ENCODE peak calls at places on chromosomes 11 and 22, in six cellular contexts. One of them, this sample, is unnamed.

GRCh38 chr11:1299621-1300020 is 9.8 kb downstream of the TOLLIP start:
- DNase-seq in keratinocyte: no peak
- DNase-seq in AG08396: no peak
- DNase-seq in DMS 273 treated with DMSO at 0.1 percent for 48 hours: no peak
- DNase-seq in activated T-cell treated with anti-CD3 and anti-CD28 coated beads, Interleukin-2, amount 50 U/mL, for 72 hours: no peak
- DNase-seq in stimulated activated CD8-positive, alpha-beta memory T cell treated with anti-CD3 and anti-CD28 coated beads, Interleukin-2, amount 100 ng/mL, for 48 hours: no peak
- DNase-seq in this sample: no peak

GRCh38 chr11:114447892-114448291 is 8.6 kb downstream of the REXO2 start:
- DNase-seq in keratinocyte: no peak
- DNase-seq in AG08396: peak
- DNase-seq in DMS 273 treated with DMSO at 0.1 percent for 48 hours: no peak
- DNase-seq in activated T-cell treated with anti-CD3 and anti-CD28 coated beads, Interleukin-2, amount 50 U/mL, for 72 hours: no peak
- DNase-seq in stimulated activated CD8-positive, alpha-beta memory T cell treated with anti-CD3 and anti-CD28 coated beads, Interleukin-2, amount 100 ng/mL, for 48 hours: no peak
- DNase-seq in this sample: no peak

GRCh38 chr11:1836011-1836945 is 1.5 kb downstream of the SYT8 start:
- DNase-seq in keratinocyte: no peak
- DNase-seq in AG08396: no peak
- DNase-seq in DMS 273 treated with DMSO at 0.1 percent for 48 hours: no peak
- DNase-seq in activated T-cell treated with anti-CD3 and anti-CD28 coated beads, Interleukin-2, amount 50 U/mL, for 72 hours: no peak
- DNase-seq in stimulated activated CD8-positive, alpha-beta memory T cell treated with anti-CD3 and anti-CD28 coated beads, Interleukin-2, amount 100 ng/mL, for 48 hours: no peak
- DNase-seq in this sample: no peak

GRCh38 chr11:76655466-76656086 is 15.0 kb downstream of the LRRC32 start:
- DNase-seq in keratinocyte: no peak
- DNase-seq in AG08396: no peak
- DNase-seq in DMS 273 treated with DMSO at 0.1 percent for 48 hours: no peak
- DNase-seq in activated T-cell treated with anti-CD3 and anti-CD28 coated beads, Interleukin-2, amount 50 U/mL, for 72 hours: no peak
- DNase-seq in stimulated activated CD8-positive, alpha-beta memory T cell treated with anti-CD3 and anti-CD28 coated beads, Interleukin-2, amount 100 ng/mL, for 48 hours: no peak
- DNase-seq in this sample: no peak

GRCh38 chr11:46006418-46007070 is 84.1 kb downstream of the LARGE2 start:
- DNase-seq in keratinocyte: no peak
- DNase-seq in AG08396: peak
- DNase-seq in DMS 273 treated with DMSO at 0.1 percent for 48 hours: peak
- DNase-seq in activated T-cell treated with anti-CD3 and anti-CD28 coated beads, Interleukin-2, amount 50 U/mL, for 72 hours: peak
- DNase-seq in stimulated activated CD8-positive, alpha-beta memory T cell treated with anti-CD3 and anti-CD28 coated beads, Interleukin-2, amount 100 ng/mL, for 48 hours: no peak
- DNase-seq in this sample: peak

GRCh38 chr22:35422936-35423335 is 23.0 kb downstream of the MCM5 start:
- DNase-seq in keratinocyte: no peak
- DNase-seq in AG08396: no peak
- DNase-seq in DMS 273 treated with DMSO at 0.1 percent for 48 hours: no peak
- DNase-seq in activated T-cell treated with anti-CD3 and anti-CD28 coated beads, Interleukin-2, amount 50 U/mL, for 72 hours: no peak
- DNase-seq in stimulated activated CD8-positive, alpha-beta memory T cell treated with anti-CD3 and anti-CD28 coated beads, Interleukin-2, amount 100 ng/mL, for 48 hours: no peak
- DNase-seq in this sample: no peak

GRCh38 chr22:30861131-30861530 is 107.4 kb downstream of the MORC2 start:
- DNase-seq in keratinocyte: no peak
- DNase-seq in AG08396: peak
- DNase-seq in DMS 273 treated with DMSO at 0.1 percent for 48 hours: no peak
- DNase-seq in activated T-cell treated with anti-CD3 and anti-CD28 coated beads, Interleukin-2, amount 50 U/mL, for 72 hours: no peak
- DNase-seq in stimulated activated CD8-positive, alpha-beta memory T cell treated with anti-CD3 and anti-CD28 coated beads, Interleukin-2, amount 100 ng/mL, for 48 hours: no peak
- DNase-seq in this sample: no peak

GRCh38 chr22:37816543-37817180 is 6.5 kb upstream of the GALR3 start:
- DNase-seq in keratinocyte: no peak
- DNase-seq in AG08396: no peak
- DNase-seq in DMS 273 treated with DMSO at 0.1 percent for 48 hours: no peak
- DNase-seq in activated T-cell treated with anti-CD3 and anti-CD28 coated beads, Interleukin-2, amount 50 U/mL, for 72 hours: no peak
- DNase-seq in stimulated activated CD8-positive, alpha-beta memory T cell treated with anti-CD3 and anti-CD28 coated beads, Interleukin-2, amount 100 ng/mL, for 48 hours: no peak
- DNase-seq in this sample: no peak

GRCh38 chr11:12765428-12765827 is 91.2 kb downstream of the TEAD1 start:
- DNase-seq in keratinocyte: no peak
- DNase-seq in AG08396: peak
- DNase-seq in DMS 273 treated with DMSO at 0.1 percent for 48 hours: peak
- DNase-seq in activated T-cell treated with anti-CD3 and anti-CD28 coated beads, Interleukin-2, amount 50 U/mL, for 72 hours: no peak
- DNase-seq in stimulated activated CD8-positive, alpha-beta memory T cell treated with anti-CD3 and anti-CD28 coated beads, Interleukin-2, amount 100 ng/mL, for 48 hours: no peak
- DNase-seq in this sample: no peak

GRCh38 chr11:31619980-31620379 is 110.4 kb downstream of the ELP4 start:
- DNase-seq in keratinocyte: no peak
- DNase-seq in AG08396: no peak
- DNase-seq in DMS 273 treated with DMSO at 0.1 percent for 48 hours: no peak
- DNase-seq in activated T-cell treated with anti-CD3 and anti-CD28 coated beads, Interleukin-2, amount 50 U/mL, for 72 hours: no peak
- DNase-seq in stimulated activated CD8-positive, alpha-beta memory T cell treated with anti-CD3 and anti-CD28 coated beads, Interleukin-2, amount 100 ng/mL, for 48 hours: no peak
- DNase-seq in this sample: peak

GRCh38 chr22:47210112-47210657 is 447.7 kb downstream of the TBC1D22A start:
- DNase-seq in keratinocyte: no peak
- DNase-seq in AG08396: no peak
- DNase-seq in DMS 273 treated with DMSO at 0.1 percent for 48 hours: no peak
- DNase-seq in activated T-cell treated with anti-CD3 and anti-CD28 coated beads, Interleukin-2, amount 50 U/mL, for 72 hours: no peak
- DNase-seq in stimulated activated CD8-positive, alpha-beta memory T cell treated with anti-CD3 and anti-CD28 coated beads, Interleukin-2, amount 100 ng/mL, for 48 hours: no peak
- DNase-seq in this sample: no peak

GRCh38 chr11:3090096-3090901 is 33.1 kb upstream of the CARS1 start:
- DNase-seq in keratinocyte: no peak
- DNase-seq in AG08396: peak
- DNase-seq in DMS 273 treated with DMSO at 0.1 percent for 48 hours: no peak
- DNase-seq in activated T-cell treated with anti-CD3 and anti-CD28 coated beads, Interleukin-2, amount 50 U/mL, for 72 hours: no peak
- DNase-seq in stimulated activated CD8-positive, alpha-beta memory T cell treated with anti-CD3 and anti-CD28 coated beads, Interleukin-2, amount 100 ng/mL, for 48 hours: no peak
- DNase-seq in this sample: no peak

GRCh38 chr11:80097146-80097545 is 656.3 kb upstream of the TENM4 start:
- DNase-seq in keratinocyte: no peak
- DNase-seq in AG08396: no peak
- DNase-seq in DMS 273 treated with DMSO at 0.1 percent for 48 hours: no peak
- DNase-seq in activated T-cell treated with anti-CD3 and anti-CD28 coated beads, Interleukin-2, amount 50 U/mL, for 72 hours: no peak
- DNase-seq in stimulated activated CD8-positive, alpha-beta memory T cell treated with anti-CD3 and anti-CD28 coated beads, Interleukin-2, amount 100 ng/mL, for 48 hours: no peak
- DNase-seq in this sample: no peak

GRCh38 chr22:46373838-46374662 is 38.5 kb downstream of the TRMU start:
- DNase-seq in keratinocyte: no peak
- DNase-seq in AG08396: no peak
- DNase-seq in DMS 273 treated with DMSO at 0.1 percent for 48 hours: no peak
- DNase-seq in activated T-cell treated with anti-CD3 and anti-CD28 coated beads, Interleukin-2, amount 50 U/mL, for 72 hours: no peak
- DNase-seq in stimulated activated CD8-positive, alpha-beta memory T cell treated with anti-CD3 and anti-CD28 coated beads, Interleukin-2, amount 100 ng/mL, for 48 hours: peak
- DNase-seq in this sample: peak

GRCh38 chr22:37324340-37325023 is 42.2 kb downstream of the CYTH4 start:
- DNase-seq in keratinocyte: no peak
- DNase-seq in AG08396: no peak
- DNase-seq in DMS 273 treated with DMSO at 0.1 percent for 48 hours: no peak
- DNase-seq in activated T-cell treated with anti-CD3 and anti-CD28 coated beads, Interleukin-2, amount 50 U/mL, for 72 hours: no peak
- DNase-seq in stimulated activated CD8-positive, alpha-beta memory T cell treated with anti-CD3 and anti-CD28 coated beads, Interleukin-2, amount 100 ng/mL, for 48 hours: no peak
- DNase-seq in this sample: no peak

GRCh38 chr22:25365491-25366261 is 146.2 kb downstream of the CRYBB2 start:
- DNase-seq in keratinocyte: no peak
- DNase-seq in AG08396: no peak
- DNase-seq in DMS 273 treated with DMSO at 0.1 percent for 48 hours: no peak
- DNase-seq in activated T-cell treated with anti-CD3 and anti-CD28 coated beads, Interleukin-2, amount 50 U/mL, for 72 hours: no peak
- DNase-seq in stimulated activated CD8-positive, alpha-beta memory T cell treated with anti-CD3 and anti-CD28 coated beads, Interleukin-2, amount 100 ng/mL, for 48 hours: no peak
- DNase-seq in this sample: no peak

GRCh38 chr11:128417607-128418324 is 169.6 kb downstream of the ETS1 start:
- DNase-seq in keratinocyte: no peak
- DNase-seq in AG08396: peak
- DNase-seq in DMS 273 treated with DMSO at 0.1 percent for 48 hours: no peak
- DNase-seq in activated T-cell treated with anti-CD3 and anti-CD28 coated beads, Interleukin-2, amount 50 U/mL, for 72 hours: no peak
- DNase-seq in stimulated activated CD8-positive, alpha-beta memory T cell treated with anti-CD3 and anti-CD28 coated beads, Interleukin-2, amount 100 ng/mL, for 48 hours: no peak
- DNase-seq in this sample: no peak

GRCh38 chr11:128421577-128421976 is 165.8 kb downstream of the ETS1 start:
- DNase-seq in keratinocyte: no peak
- DNase-seq in AG08396: peak
- DNase-seq in DMS 273 treated with DMSO at 0.1 percent for 48 hours: no peak
- DNase-seq in activated T-cell treated with anti-CD3 and anti-CD28 coated beads, Interleukin-2, amount 50 U/mL, for 72 hours: peak
- DNase-seq in stimulated activated CD8-positive, alpha-beta memory T cell treated with anti-CD3 and anti-CD28 coated beads, Interleukin-2, amount 100 ng/mL, for 48 hours: no peak
- DNase-seq in this sample: no peak

GRCh38 chr11:86120807-86121206 is 51.9 kb upstream of the PICALM start:
- DNase-seq in keratinocyte: no peak
- DNase-seq in AG08396: no peak
- DNase-seq in DMS 273 treated with DMSO at 0.1 percent for 48 hours: no peak
- DNase-seq in activated T-cell treated with anti-CD3 and anti-CD28 coated beads, Interleukin-2, amount 50 U/mL, for 72 hours: no peak
- DNase-seq in stimulated activated CD8-positive, alpha-beta memory T cell treated with anti-CD3 and anti-CD28 coated beads, Interleukin-2, amount 100 ng/mL, for 48 hours: no peak
- DNase-seq in this sample: no peak

GRCh38 chr22:24566899-24567511 is 11.2 kb downstream of the SNRPD3 start:
- DNase-seq in keratinocyte: no peak
- DNase-seq in AG08396: no peak
- DNase-seq in DMS 273 treated with DMSO at 0.1 percent for 48 hours: no peak
- DNase-seq in activated T-cell treated with anti-CD3 and anti-CD28 coated beads, Interleukin-2, amount 50 U/mL, for 72 hours: no peak
- DNase-seq in stimulated activated CD8-positive, alpha-beta memory T cell treated with anti-CD3 and anti-CD28 coated beads, Interleukin-2, amount 100 ng/mL, for 48 hours: no peak
- DNase-seq in this sample: no peak

GRCh38 chr11:1304376-1304775 is 5.1 kb downstream of the TOLLIP start:
- DNase-seq in keratinocyte: no peak
- DNase-seq in AG08396: no peak
- DNase-seq in DMS 273 treated with DMSO at 0.1 percent for 48 hours: no peak
- DNase-seq in activated T-cell treated with anti-CD3 and anti-CD28 coated beads, Interleukin-2, amount 50 U/mL, for 72 hours: no peak
- DNase-seq in stimulated activated CD8-positive, alpha-beta memory T cell treated with anti-CD3 and anti-CD28 coated beads, Interleukin-2, amount 100 ng/mL, for 48 hours: no peak
- DNase-seq in this sample: no peak

GRCh38 chr22:50729391-50730012 is 8.5 kb upstream of the ACR start:
- DNase-seq in keratinocyte: no peak
- DNase-seq in AG08396: no peak
- DNase-seq in DMS 273 treated with DMSO at 0.1 percent for 48 hours: no peak
- DNase-seq in activated T-cell treated with anti-CD3 and anti-CD28 coated beads, Interleukin-2, amount 50 U/mL, for 72 hours: no peak
- DNase-seq in stimulated activated CD8-positive, alpha-beta memory T cell treated with anti-CD3 and anti-CD28 coated beads, Interleukin-2, amount 100 ng/mL, for 48 hours: no peak
- DNase-seq in this sample: no peak

GRCh38 chr22:17808688-17809403 is 34.6 kb upstream of the BID start:
- DNase-seq in keratinocyte: no peak
- DNase-seq in AG08396: no peak
- DNase-seq in DMS 273 treated with DMSO at 0.1 percent for 48 hours: no peak
- DNase-seq in activated T-cell treated with anti-CD3 and anti-CD28 coated beads, Interleukin-2, amount 50 U/mL, for 72 hours: no peak
- DNase-seq in stimulated activated CD8-positive, alpha-beta memory T cell treated with anti-CD3 and anti-CD28 coated beads, Interleukin-2, amount 100 ng/mL, for 48 hours: no peak
- DNase-seq in this sample: no peak

GRCh38 chr22:44755000-44755399 is 2.6 kb downstream of the ARHGAP8 start:
- DNase-seq in keratinocyte: no peak
- DNase-seq in AG08396: no peak
- DNase-seq in DMS 273 treated with DMSO at 0.1 percent for 48 hours: no peak
- DNase-seq in activated T-cell treated with anti-CD3 and anti-CD28 coated beads, Interleukin-2, amount 50 U/mL, for 72 hours: no peak
- DNase-seq in stimulated activated CD8-positive, alpha-beta memory T cell treated with anti-CD3 and anti-CD28 coated beads, Interleukin-2, amount 100 ng/mL, for 48 hours: no peak
- DNase-seq in this sample: no peak

GRCh38 chr11:102637731-102638130 is 12.6 kb upstream of the MMP20 start:
- DNase-seq in keratinocyte: no peak
- DNase-seq in AG08396: no peak
- DNase-seq in DMS 273 treated with DMSO at 0.1 percent for 48 hours: no peak
- DNase-seq in activated T-cell treated with anti-CD3 and anti-CD28 coated beads, Interleukin-2, amount 50 U/mL, for 72 hours: no peak
- DNase-seq in stimulated activated CD8-positive, alpha-beta memory T cell treated with anti-CD3 and anti-CD28 coated beads, Interleukin-2, amount 100 ng/mL, for 48 hours: no peak
- DNase-seq in this sample: peak

GRCh38 chr11:106398396-106399074 is 321.1 kb downstream of the AASDHPPT start:
- DNase-seq in keratinocyte: no peak
- DNase-seq in AG08396: peak
- DNase-seq in DMS 273 treated with DMSO at 0.1 percent for 48 hours: no peak
- DNase-seq in activated T-cell treated with anti-CD3 and anti-CD28 coated beads, Interleukin-2, amount 50 U/mL, for 72 hours: no peak
- DNase-seq in stimulated activated CD8-positive, alpha-beta memory T cell treated with anti-CD3 and anti-CD28 coated beads, Interleukin-2, amount 100 ng/mL, for 48 hours: no peak
- DNase-seq in this sample: no peak

GRCh38 chr11:94325681-94326080 is 21.3 kb downstream of the IZUMO1R start:
- DNase-seq in keratinocyte: no peak
- DNase-seq in AG08396: peak
- DNase-seq in DMS 273 treated with DMSO at 0.1 percent for 48 hours: no peak
- DNase-seq in activated T-cell treated with anti-CD3 and anti-CD28 coated beads, Interleukin-2, amount 50 U/mL, for 72 hours: peak
- DNase-seq in stimulated activated CD8-positive, alpha-beta memory T cell treated with anti-CD3 and anti-CD28 coated beads, Interleukin-2, amount 100 ng/mL, for 48 hours: peak
- DNase-seq in this sample: no peak

GRCh38 chr22:23509571-23510302 is 70.4 kb downstream of the IGLL1 start:
- DNase-seq in keratinocyte: no peak
- DNase-seq in AG08396: no peak
- DNase-seq in DMS 273 treated with DMSO at 0.1 percent for 48 hours: no peak
- DNase-seq in activated T-cell treated with anti-CD3 and anti-CD28 coated beads, Interleukin-2, amount 50 U/mL, for 72 hours: no peak
- DNase-seq in stimulated activated CD8-positive, alpha-beta memory T cell treated with anti-CD3 and anti-CD28 coated beads, Interleukin-2, amount 100 ng/mL, for 48 hours: no peak
- DNase-seq in this sample: no peak

GRCh38 chr11:96483550-96483949 is 93.7 kb downstream of the JRKL start:
- DNase-seq in keratinocyte: no peak
- DNase-seq in AG08396: no peak
- DNase-seq in DMS 273 treated with DMSO at 0.1 percent for 48 hours: no peak
- DNase-seq in activated T-cell treated with anti-CD3 and anti-CD28 coated beads, Interleukin-2, amount 50 U/mL, for 72 hours: no peak
- DNase-seq in stimulated activated CD8-positive, alpha-beta memory T cell treated with anti-CD3 and anti-CD28 coated beads, Interleukin-2, amount 100 ng/mL, for 48 hours: no peak
- DNase-seq in this sample: no peak

GRCh38 chr11:13238879-13239514 is 38.6 kb upstream of the BMAL1 start:
- DNase-seq in keratinocyte: no peak
- DNase-seq in AG08396: peak
- DNase-seq in DMS 273 treated with DMSO at 0.1 percent for 48 hours: no peak
- DNase-seq in activated T-cell treated with anti-CD3 and anti-CD28 coated beads, Interleukin-2, amount 50 U/mL, for 72 hours: peak
- DNase-seq in stimulated activated CD8-positive, alpha-beta memory T cell treated with anti-CD3 and anti-CD28 coated beads, Interleukin-2, amount 100 ng/mL, for 48 hours: peak
- DNase-seq in this sample: peak

GRCh38 chr11:61496602-61497400 is 11.7 kb upstream of the LRRC10B start:
- DNase-seq in keratinocyte: no peak
- DNase-seq in AG08396: no peak
- DNase-seq in DMS 273 treated with DMSO at 0.1 percent for 48 hours: no peak
- DNase-seq in activated T-cell treated with anti-CD3 and anti-CD28 coated beads, Interleukin-2, amount 50 U/mL, for 72 hours: no peak
- DNase-seq in stimulated activated CD8-positive, alpha-beta memory T cell treated with anti-CD3 and anti-CD28 coated beads, Interleukin-2, amount 100 ng/mL, for 48 hours: no peak
- DNase-seq in this sample: no peak

This sample was measured in MV-4-11.